ENCODE peak calls at places on chromosomes 4 and X, in nine cellular contexts. R is fibroblast of lung, K is right atrium auricular region, G is SK-N-SH, A is sigmoid colon, Q is psoas muscle, J is left lung, E is AG04449, B is BJ. P is an unnamed sample.

GRCh38 chr4:3269105-3269927 is 20.4 kb downstream of the MSANTD1 start:
- DNase-seq in G (peak; percentile 22), A (peak; percentile 54), Q (peak; percentile 53), R (no peak), J (peak; percentile 67), K (no peak), B (no peak), E (no peak), P (no peak)

GRCh38 chrX:142036111-142036510 is 132.4 kb downstream of the MAGEC1 start:
- DNase-seq in J (no peak), G (no peak), E (no peak), Q (no peak), K (no peak), A (no peak), R (peak; percentile 55), B (no peak), P (no peak)

GRCh38 chr4:65668201-65669007 is 1.9 kb downstream of the EPHA5 start:
- DNase-seq in K (no peak), R (peak; percentile 71), Q (peak; percentile 33), B (no peak), E (no peak), A (peak; percentile 63), J (peak; percentile 73), G (peak; percentile 8), P (no peak)

GRCh38 chrX:29090811-29091210 is 503.6 kb downstream of the IL1RAPL1 start:
- DNase-seq in E (no peak), K (no peak), B (no peak), A (no peak), J (no peak), G (no peak), Q (no peak), R (peak; percentile 19), P (no peak)

GRCh38 chr4:1204286-1204827 is 32.0 kb upstream of the SPON2 start:
- DNase-seq in E (no peak), Q (no peak), R (no peak), G (peak; percentile 27), B (no peak), J (no peak), K (peak; percentile 56), A (no peak), P (peak; percentile 18)

GRCh38 chrX:6226053-6226645 is 2.5 kb downstream of the NLGN4X start:
- DNase-seq in E (no peak), G (peak; percentile 70), A (no peak), J (peak; percentile 52), R (peak; percentile 6), B (no peak), Q (no peak), K (no peak), P (no peak)

GRCh38 chrX:153644356-153645125 is 2.5 kb upstream of the DUSP9 start:
- DNase-seq in Q (peak; percentile 34), B (no peak), K (no peak), G (peak; percentile 69), E (no peak), J (no peak), A (peak; percentile 59), R (no peak), P (no peak)

GRCh38 chr4:38488891-38489861 is 174.8 kb upstream of the KLF3 start:
- DNase-seq in R (peak; percentile 25), B (no peak), J (no peak), G (no peak), Q (no peak), A (no peak), E (no peak), K (no peak), P (no peak)

GRCh38 chr4:10115657-10116624 is 658 bp downstream of the WDR1 start:
- DNase-seq in Q (peak; percentile 71), G (peak; percentile 74), K (no peak), R (peak; percentile 52), B (no peak), J (peak; percentile 93), A (no peak), E (no peak), P (peak; percentile 49)

GRCh38 chr4:181150173-181150572 is 1093.0 kb upstream of the TENM3 start:
- DNase-seq in R (peak; percentile 9), A (no peak), G (peak; percentile 44), Q (no peak), E (no peak), J (no peak), K (no peak), B (no peak), P (no peak)

GRCh38 chr4:24770111-24770584 is 25.2 kb upstream of the SOD3 start:
- DNase-seq in G (no peak), J (no peak), R (peak; percentile 98), A (no peak), B (peak; percentile 69), K (no peak), Q (no peak), E (no peak), P (no peak)

GRCh38 chr4:104589264-104589868 is 94.7 kb upstream of the CXXC4 start:
- DNase-seq in K (no peak), R (no peak), Q (no peak), G (no peak), E (no peak), B (no peak), A (no peak), J (no peak), P (no peak)

GRCh38 chrX:45322820-45323219 is 122.1 kb upstream of the DIPK2B start:
- DNase-seq in K (no peak), G (no peak), E (peak; percentile 9), B (no peak), Q (no peak), J (no peak), A (no peak), R (peak; percentile 52), P (no peak)

GRCh38 chrX:109966246-109966645 is 36.7 kb upstream of the TMEM164 start:
- DNase-seq in E (no peak), Q (no peak), B (no peak), G (no peak), K (no peak), R (no peak), J (no peak), A (no peak), P (no peak)

GRCh38 chr4:13966241-13967195 is 339.0 kb upstream of the BOD1L1 start:
- DNase-seq in J (no peak), E (no peak), B (no peak), R (peak; percentile 88), A (no peak), K (no peak), Q (no peak), G (no peak), P (no peak)
- TF ChIP-seq CTCF in J (no peak), E (no peak), B (peak; percentile 36), R (no peak), A (no peak), K (no peak), Q (no peak), G (peak; percentile 30), P (no peak)

GRCh38 chr4:7041851-7042696 is 1.1 kb upstream of the TADA2B start:
- DNase-seq in B (no peak), Q (peak; percentile 79), R (peak; percentile 60), J (peak; percentile 93), A (peak; percentile 79), G (peak; percentile 72), E (no peak), K (peak; percentile 64), P (peak; percentile 41)

GRCh38 chr4:7041246-7041645 is 1.9 kb upstream of the TADA2B start:
- DNase-seq in E (no peak), R (no peak), A (no peak), J (peak; percentile 51), Q (peak; percentile 13), G (no peak), K (no peak), B (no peak), P (no peak)

GRCh38 chr4:7040760-7041159 is 2.4 kb upstream of the TADA2B start:
- DNase-seq in K (no peak), Q (no peak), R (no peak), G (no peak), J (no peak), B (no peak), A (no peak), E (no peak), P (no peak)

GRCh38 chr4:7034262-7035081 is 8.7 kb upstream of the TADA2B start:
- DNase-seq in A (no peak), K (no peak), G (no peak), J (no peak), B (no peak), Q (peak; percentile 44), E (no peak), R (peak; percentile 81), P (no peak)

DNA sequence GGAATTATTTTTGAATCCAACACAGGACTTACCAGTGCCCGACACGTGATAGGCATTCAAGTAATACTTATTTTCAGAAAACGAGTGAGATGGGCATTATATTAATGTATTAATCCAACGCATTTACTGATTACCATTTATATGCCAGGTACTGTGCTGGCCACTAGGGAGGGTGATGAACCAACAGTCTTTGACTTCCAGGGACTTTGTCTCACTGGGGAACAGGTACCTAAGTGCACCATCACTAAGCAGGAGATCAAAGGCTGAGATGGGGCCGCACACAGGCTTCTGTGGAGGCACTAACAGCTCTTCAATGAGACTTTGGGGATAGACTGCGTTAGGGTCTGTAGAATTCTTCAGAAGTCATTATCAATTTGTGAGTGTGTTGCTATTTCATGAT is 5.7 kb upstream of the TADA2B start:
- DNase-seq in R (no peak), B (no peak), E (no peak), Q (no peak), K (no peak), J (no peak), G (no peak), A (no peak), P (no peak)
- TF ChIP-seq CTCF in R (no peak), B (no peak), E (no peak), Q (no peak), K (no peak), J (no peak), G (peak; percentile 18), A (no peak), P (no peak)

DNA sequence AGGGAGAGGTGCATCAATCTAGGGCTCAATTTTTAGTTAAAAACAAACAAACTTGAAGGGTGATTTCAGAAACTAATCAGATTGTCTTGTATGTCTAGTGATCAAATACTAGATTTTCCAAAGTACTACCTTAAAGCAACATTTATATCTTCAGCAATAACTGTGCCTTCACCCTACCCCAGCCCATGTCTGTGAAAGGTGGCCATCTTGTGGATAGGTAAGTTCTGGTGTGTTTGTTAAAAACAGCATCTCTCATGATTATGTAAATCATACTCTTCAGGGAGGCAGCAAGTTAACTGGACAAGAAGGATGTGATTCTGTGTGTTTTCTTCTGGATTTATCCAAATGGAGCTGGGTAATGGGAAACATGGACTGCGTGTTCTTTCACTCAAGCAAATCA is 81.4 kb upstream of the ACSL1 start:
- DNase-seq in A (no peak), R (no peak), B (no peak), E (no peak), G (no peak), J (no peak), K (no peak), Q (no peak), P (no peak)
- TF ChIP-seq CTCF in A (no peak), R (no peak), B (no peak), E (no peak), G (no peak), J (no peak), K (no peak), Q (no peak), P (no peak)

DNA sequence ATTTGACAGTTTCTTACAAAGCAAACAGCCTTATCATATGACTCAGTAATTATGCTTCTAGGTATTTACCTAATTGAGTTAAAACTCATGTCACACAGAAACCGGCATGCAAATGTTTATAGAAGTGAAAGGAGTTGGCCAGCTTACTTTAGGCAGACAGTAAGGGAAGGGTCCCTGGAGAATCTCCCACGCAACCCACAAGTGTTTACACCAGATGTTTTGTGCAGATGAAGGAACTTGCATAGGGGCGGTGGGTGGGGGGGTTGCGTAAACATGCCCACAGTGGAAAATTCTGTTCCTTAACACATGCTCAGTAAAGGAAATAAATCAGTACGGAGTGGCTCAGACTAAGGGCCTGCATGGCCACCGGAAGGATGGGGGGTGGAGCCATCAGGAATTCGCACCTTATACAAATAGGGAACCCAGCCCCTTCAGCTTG is 330.5 kb upstream of the AADAT start:
- DNase-seq in B (no peak), K (no peak), G (no peak), A (no peak), R (peak; percentile 23), Q (no peak), E (peak; percentile 17), J (no peak), P (no peak)
- TF ChIP-seq CTCF in B (no peak), K (no peak), G (no peak), A (no peak), R (no peak), Q (no peak), E (no peak), J (no peak), P (no peak)

P was measured in natural killer cell.